ENCODE peak calls at places on chromosomes 1 and 21, in eight cellular contexts. W, U, T, O, D, B, M and E are unnamed samples.

GRCh38 chr1:41418868-41419583 is 57.8 kb downstream of the FOXO6 start:
- ATAC-seq in O (peak; percentile 89), B (peak; percentile 84), M (peak; percentile 60), U (peak; percentile 83), D (peak; percentile 43), T (no peak), W (peak; percentile 64), E (peak; percentile 87)

GRCh38 chr1:224526771-224527170 is 89.3 kb upstream of the CNIH3 start:
- ATAC-seq in W (no peak), D (no peak), T (peak; percentile 59), B (no peak), O (no peak), M (no peak), U (no peak), E (no peak)

GRCh38 chr21:43325036-43325435 is 101.9 kb downstream of the SIK1 start:
- ATAC-seq in W (no peak), D (no peak), M (no peak), O (no peak), T (no peak), B (no peak), U (no peak), E (no peak)

GRCh38 chr1:203271018-203271743 is 34.1 kb upstream of the BTG2 start:
- ATAC-seq in U (peak; percentile 59), M (no peak), W (peak; percentile 55), T (peak; percentile 70), O (peak; percentile 39), D (peak; percentile 17), B (peak; percentile 41), E (no peak)

GRCh38 chr1:221793439-221794078 is 51.7 kb upstream of the DUSP10 start:
- ATAC-seq in W (no peak), U (no peak), O (no peak), M (no peak), B (peak; percentile 83), D (no peak), T (no peak), E (no peak)

GRCh38 chr1:214566158-214567104 is 15.0 kb upstream of the PTPN14 start:
- ATAC-seq in W (no peak), T (no peak), O (peak; percentile 69), M (no peak), U (peak; percentile 85), D (no peak), B (no peak), E (no peak)

GRCh38 chr1:109802136-109802900 is 38.6 kb upstream of the EPS8L3 start:
- ATAC-seq in T (peak; percentile 58), O (no peak), U (no peak), M (peak; percentile 45), B (no peak), W (peak; percentile 23), D (no peak), E (no peak)

GRCh38 chr1:157691285-157691920 is 9.2 kb downstream of the FCRL3 start:
- ATAC-seq in W (peak; percentile 44), B (peak; percentile 62), M (peak; percentile 82), D (peak; percentile 87), T (peak; percentile 72), U (peak; percentile 88), O (peak; percentile 86), E (no peak)

GRCh38 chr1:204435886-204436271 is 24.3 kb upstream of the PPP1R15B start:
- ATAC-seq in O (no peak), T (no peak), U (no peak), W (peak; percentile 5), M (no peak), B (no peak), D (no peak), E (peak; percentile 14)

GRCh38 chr21:35144978-35145377 is 95.9 kb upstream of the RUNX1 start:
- ATAC-seq in D (no peak), B (no peak), U (no peak), T (peak; percentile 28), W (no peak), M (no peak), O (no peak), E (no peak)

GRCh38 chr1:78377356-78377928 is 113.3 kb upstream of the PTGFR start:
- ATAC-seq in T (no peak), W (no peak), O (no peak), U (no peak), M (no peak), D (no peak), B (no peak), E (no peak)

GRCh38 chr1:36732038-36732402 is 249.3 kb upstream of the CSF3R start:
- ATAC-seq in U (no peak), W (no peak), O (no peak), T (no peak), D (no peak), B (no peak), M (no peak), E (no peak)

GRCh38 chr21:32574946-32575925 is 10.1 kb downstream of the TCP10L start:
- ATAC-seq in B (no peak), M (no peak), T (peak; percentile 6), D (no peak), U (no peak), W (peak; percentile 17), O (no peak), E (no peak)

GRCh38 chr21:33302055-33302454 is 22.7 kb upstream of the IFNAR1 start:
- ATAC-seq in U (no peak), B (no peak), O (no peak), D (no peak), M (no peak), T (no peak), W (no peak), E (no peak)

GRCh38 chr1:35556494-35557117 is 597 bp downstream of the KIAA0319L start:
- ATAC-seq in U (no peak), W (no peak), B (no peak), M (peak; percentile 4), T (no peak), D (no peak), O (no peak), E (no peak)

GRCh38 chr1:170881268-170882265 is 53.8 kb upstream of the MROH9 start:
- ATAC-seq in O (peak; percentile 89), B (no peak), W (peak; percentile 71), M (peak; percentile 43), D (peak; percentile 46), T (no peak), U (peak; percentile 39), E (no peak)

GRCh38 chr1:233620065-233620464 is 6.2 kb downstream of the KCNK1 start:
- ATAC-seq in O (no peak), M (no peak), D (no peak), W (no peak), U (no peak), B (no peak), T (no peak), E (no peak)

GRCh38 chr1:32291708-32292508 is at the start of gene HDAC1:
- ATAC-seq in M (peak; percentile 98), B (peak; percentile 99), D (peak; percentile 94), U (peak; percentile 98), O (peak; percentile 95), T (peak; percentile 98), W (peak; percentile 98), E (peak; percentile 97)
- TF ChIP-seq POLR2A in M (peak; percentile 28), B (peak; percentile 81), D (peak; percentile 73), U (peak; percentile 69), O (peak; percentile 62), T (peak; percentile 89), W (no peak), E (peak; percentile 51)

GRCh38 chr1:40185951-40186864 is 25.0 kb downstream of the RLF start:
- ATAC-seq in D (no peak), T (peak; percentile 18), O (no peak), U (no peak), M (no peak), W (no peak), B (no peak), E (no peak)
- TF ChIP-seq POLR2A in D (no peak), T (no peak), O (no peak), U (no peak), M (no peak), W (no peak), B (no peak), E (no peak)

GRCh38 chr1:230067871-230068814 is 1.1 kb downstream of the GALNT2 start:
- ATAC-seq in W (peak; percentile 66), O (peak; percentile 12), U (peak; percentile 66), B (peak; percentile 6), M (peak; percentile 72), T (peak; percentile 63), D (peak; percentile 2), E (no peak)

GRCh38 chr1:230068952-230069684 is 2.1 kb downstream of the GALNT2 start:
- ATAC-seq in T (no peak), W (no peak), M (no peak), U (peak; percentile 4), O (no peak), D (peak; percentile 8), B (no peak), E (no peak)

GRCh38 chr1:230066036-230066435 is 1.0 kb upstream of the GALNT2 start:
- ATAC-seq in U (no peak), W (no peak), O (no peak), B (no peak), D (no peak), M (no peak), T (no peak), E (no peak)

GRCh38 chr1:230067441-230067870 is 418 bp downstream of the GALNT2 start:
- ATAC-seq in M (peak; percentile 49), T (peak; percentile 24), D (no peak), O (peak; percentile 47), B (peak; percentile 19), W (peak; percentile 57), U (peak; percentile 49), E (peak; percentile 47)

GRCh38 chr1:230066466-230067404 is at the start of gene GALNT2:
- ATAC-seq in O (peak; percentile 93), W (peak; percentile 97), M (peak; percentile 84), D (peak; percentile 76), T (peak; percentile 88), U (peak; percentile 88), B (peak; percentile 92), E (peak; percentile 97)
- TF ChIP-seq POLR2A in O (peak; percentile 32), W (no peak), M (peak; percentile 42), D (peak; percentile 95), T (peak; percentile 76), U (peak; percentile 77), B (peak; percentile 32), E (peak; percentile 93)

GRCh38 chr21:21030311-21030710 is 32.1 kb downstream of the NCAM2 start:
- ATAC-seq in O (no peak), U (no peak), T (no peak), D (no peak), B (no peak), W (no peak), M (no peak), E (no peak)

GRCh38 chr21:21034046-21034445 is 35.8 kb downstream of the NCAM2 start:
- ATAC-seq in D (no peak), B (no peak), T (no peak), M (no peak), U (no peak), O (no peak), W (no peak), E (no peak)

GRCh38 chr21:21025742-21026141 is 27.5 kb downstream of the NCAM2 start:
- ATAC-seq in B (no peak), M (no peak), U (no peak), T (no peak), W (no peak), O (no peak), D (no peak), E (no peak)

GRCh38 chr21:21028275-21028814 is 30.1 kb downstream of the NCAM2 start:
- ATAC-seq in D (no peak), T (no peak), O (no peak), M (no peak), B (no peak), W (no peak), U (no peak), E (no peak)

DNA sequence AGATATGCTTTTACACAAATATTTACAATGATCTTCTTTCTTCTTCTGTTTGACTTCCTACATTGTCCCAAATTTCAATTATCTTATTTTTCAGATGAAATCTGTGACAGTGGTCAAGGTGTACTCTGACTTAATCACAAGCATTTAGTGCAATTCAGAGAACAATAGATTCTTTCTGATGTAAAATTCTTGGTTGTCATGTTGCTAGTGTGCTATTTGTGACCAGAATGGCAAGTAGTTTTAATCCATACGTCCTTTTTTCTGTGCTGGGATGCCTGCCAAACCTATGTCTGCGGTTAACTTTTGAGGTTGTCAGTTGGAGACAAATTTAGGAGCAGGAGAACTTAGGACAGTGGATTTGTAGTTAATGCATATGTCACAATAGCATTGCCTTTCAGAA is 30.9 kb downstream of the NCAM2 start:
- ATAC-seq in U (no peak), B (no peak), T (no peak), O (no peak), M (no peak), W (no peak), D (no peak), E (no peak)
- TF ChIP-seq POLR2A in U (no peak), B (no peak), T (no peak), O (no peak), M (no peak), W (no peak), D (no peak), E (no peak)